ENCODE peak calls at places on chromosomes 1 and 21, in nine cellular contexts. J is Jurkat, Clone E6-1; H is body of pancreas; L is iPS-NIHi11; C is frontal cortex; Y is sigmoid colon; E is right atrium auricular region; T is HFF-Myc; D is A549. U is an unnamed sample.

GRCh38 chr1:20443703-20444587 is 42.1 kb downstream of the CAMK2N1 start:
- DNase-seq in T (no peak), Y (no peak), C (no peak), E (no peak), H (no peak), L (no peak), D (no peak), J (no peak), U (no peak)

GRCh38 chr1:1857096-1857703 is 33.7 kb downstream of the GNB1 start:
- DNase-seq in H (no peak), L (no peak), C (no peak), Y (no peak), T (no peak), J (no peak), D (no peak), E (no peak), U (no peak)

GRCh38 chr1:233520510-233521191 is 93.3 kb upstream of the KCNK1 start:
- DNase-seq in H (no peak), T (no peak), E (no peak), J (no peak), L (no peak), D (peak), C (no peak), Y (no peak), U (no peak)

GRCh38 chr1:7727816-7728477 is 43.1 kb upstream of the VAMP3 start:
- DNase-seq in J (no peak), H (no peak), E (no peak), L (no peak), T (no peak), Y (no peak), D (no peak), C (peak), U (no peak)

GRCh38 chr1:227891955-227892871 is 55.5 kb downstream of the WNT9A start:
- DNase-seq in T (no peak), E (peak), C (no peak), J (no peak), D (no peak), H (peak), L (peak), Y (no peak), U (no peak)

GRCh38 chr21:16402752-16403151 is 673.0 kb downstream of the USP25 start:
- DNase-seq in E (no peak), H (no peak), D (no peak), T (no peak), C (no peak), L (no peak), Y (no peak), J (no peak), U (no peak)

GRCh38 chr1:230542054-230542453 is 100.2 kb upstream of the COG2 start:
- DNase-seq in D (no peak), E (no peak), H (no peak), Y (no peak), J (peak), L (no peak), T (no peak), C (no peak), U (no peak)

GRCh38 chr1:22352896-22353295 is 98.8 kb upstream of the ZBTB40 start:
- DNase-seq in H (no peak), J (no peak), E (no peak), Y (no peak), L (no peak), C (no peak), D (no peak), T (no peak), U (no peak)

GRCh38 chr1:159211331-159212136 is 6.9 kb downstream of the ACKR1 start:
- DNase-seq in J (peak), H (peak), C (no peak), E (no peak), T (no peak), L (peak), Y (no peak), D (no peak), U (peak)